ENCODE peak calls at places on chromosomes 16 and 17, in nine cellular contexts. R is MCF 10A; M is heart left ventricle; H is IMR-90; Q is NB4; K is activated CD8-positive, alpha-beta T cell treated with anti-CD3 and anti-CD28 coated beads for 36 hours; E is lower leg skin; X is progenitor cell of endocrine pancreas; S is tibial artery. I is an unnamed sample.

GRCh38 chr16:12300490-12300889 is 324.0 kb downstream of the SNX29 start:
- DNase-seq in R (no peak), M (no peak), H (no peak), Q (no peak), K (no peak), E (no peak), X (no peak), S (no peak), I (no peak)

GRCh38 chr17:81044764-81045589 is 10.0 kb downstream of the BAIAP2 start:
- DNase-seq in R (peak), M (peak), H (peak), Q (no peak), K (no peak), E (peak), X (no peak), S (peak), I (no peak)

GRCh38 chr17:43905985-43906852 is 1.1 kb downstream of the MPP2 start:
- DNase-seq in R (no peak), M (peak), H (peak), Q (peak), K (peak), E (no peak), X (peak), S (peak), I (no peak)

GRCh38 chr16:72969146-72969545 is 78.8 kb downstream of the ZFHX3 start:
- DNase-seq in R (no peak), M (no peak), H (no peak), Q (peak), K (no peak), E (no peak), X (no peak), S (no peak), I (no peak)

GRCh38 chr17:44220211-44221071 is 966 bp upstream of the UBTF start:
- DNase-seq in R (peak), M (peak), H (peak), Q (peak), K (peak), E (no peak), X (peak), S (peak), I (peak)

GRCh38 chr17:4708436-4708835 is 2.0 kb upstream of the ARRB2 start:
- DNase-seq in R (peak), M (no peak), H (no peak), Q (no peak), K (peak), E (no peak), X (no peak), S (no peak), I (peak)

GRCh38 chr16:74451951-74452758 is 30.9 kb upstream of the CLEC18B start:
- DNase-seq in R (no peak), M (no peak), H (no peak), Q (no peak), K (no peak), E (no peak), X (no peak), S (no peak), I (no peak)

GRCh38 chr17:35817196-35817595 is 7.9 kb downstream of the TAF15 start:
- DNase-seq in R (no peak), M (no peak), H (peak), Q (no peak), K (no peak), E (no peak), X (no peak), S (no peak), I (no peak)

GRCh38 chr17:78779848-78780247 is 2.2 kb downstream of the CYTH1 start:
- DNase-seq in R (no peak), M (no peak), H (no peak), Q (no peak), K (peak), E (no peak), X (no peak), S (peak), I (no peak)

GRCh38 chr16:63018581-63019223 is 982.5 kb upstream of the CDH8 start:
- DNase-seq in R (no peak), M (no peak), H (no peak), Q (no peak), K (no peak), E (no peak), X (no peak), S (no peak), I (no peak)

GRCh38 chr17:44061446-44061845 is 5.0 kb downstream of the LSM12 start:
- DNase-seq in R (no peak), M (no peak), H (no peak), Q (no peak), K (no peak), E (no peak), X (no peak), S (no peak), I (no peak)

GRCh38 chr16:89044394-89045180 is 49.1 kb upstream of the ACSF3 start:
- DNase-seq in R (no peak), M (peak), H (no peak), Q (no peak), K (no peak), E (no peak), X (no peak), S (no peak), I (no peak)

GRCh38 chr17:4658478-4659305 is 17.2 kb upstream of the ALOX15 start:
- DNase-seq in R (peak), M (no peak), H (peak), Q (peak), K (peak), E (no peak), X (no peak), S (no peak), I (no peak)

GRCh38 chr16:88442811-88443576 is 10.1 kb upstream of the ZFPM1 start:
- DNase-seq in R (peak), M (peak), H (peak), Q (peak), K (peak), E (no peak), X (peak), S (peak), I (peak)

GRCh38 chr16:21950782-21951521 is 2.2 kb upstream of the UQCRC2 start:
- DNase-seq in R (peak), M (no peak), H (peak), Q (peak), K (peak), E (no peak), X (no peak), S (no peak), I (peak)

GRCh38 chr16:60815033-60815432 is 1221.2 kb downstream of the CDH8 start:
- DNase-seq in R (no peak), M (no peak), H (no peak), Q (no peak), K (no peak), E (no peak), X (no peak), S (no peak), I (no peak)

GRCh38 chr17:29176500-29177351 is 3.5 kb downstream of the MYO18A start:
- DNase-seq in R (peak), M (peak), H (peak), Q (peak), K (peak), E (no peak), X (peak), S (no peak), I (peak)

GRCh38 chr17:17494499-17495447 is 1.4 kb downstream of the RASD1 start:
- DNase-seq in R (no peak), M (peak), H (peak), Q (no peak), K (peak), E (peak), X (peak), S (peak), I (peak)

GRCh38 chr17:68057531-68057952 is 22.0 kb downstream of the KPNA2 start:
- DNase-seq in R (peak), M (no peak), H (peak), Q (peak), K (peak), E (no peak), X (no peak), S (no peak), I (peak)

GRCh38 chr16:4303973-4304372 is 11.9 kb upstream of the GLIS2 start:
- DNase-seq in R (no peak), M (no peak), H (no peak), Q (no peak), K (no peak), E (no peak), X (no peak), S (no peak), I (no peak)

GRCh38 chr17:39551879-39552278 is 55.8 kb downstream of the NEUROD2 start:
- DNase-seq in R (no peak), M (no peak), H (peak), Q (peak), K (no peak), E (no peak), X (no peak), S (no peak), I (no peak)

GRCh38 chr17:79806863-79807720 is 10.2 kb upstream of the CBX8 start:
- DNase-seq in R (no peak), M (no peak), H (no peak), Q (no peak), K (no peak), E (no peak), X (no peak), S (no peak), I (no peak)

GRCh38 chr17:80414508-80414802 is 512 bp upstream of the ENDOV start:
- DNase-seq in R (peak), M (no peak), H (no peak), Q (peak), K (peak), E (no peak), X (no peak), S (no peak), I (peak)

GRCh38 chr16:720990-721764 is at the start of gene ANTKMT:
- DNase-seq in R (peak), M (peak), H (peak), Q (peak), K (peak), E (no peak), X (peak), S (peak), I (peak)
- TF ChIP-seq CTCF in R (no peak), M (peak), H (no peak), Q (no peak), K (no peak), E (no peak), X (peak), S (peak), I (no peak)

GRCh38 chr16:27377666-27378485 is 24.1 kb upstream of the IL21R start:
- DNase-seq in R (no peak), M (no peak), H (no peak), Q (no peak), K (peak), E (no peak), X (no peak), S (peak), I (no peak)
- TF ChIP-seq CTCF in R (no peak), M (no peak), H (no peak), Q (no peak), K (no peak), E (no peak), X (no peak), S (no peak), I (no peak)

GRCh38 chr17:6524520-6524919 is 31.8 kb downstream of the PITPNM3 start:
- DNase-seq in R (peak), M (no peak), H (peak), Q (no peak), K (no peak), E (no peak), X (no peak), S (no peak), I (no peak)

GRCh38 chr17:6523809-6524355 is 32.5 kb downstream of the PITPNM3 start:
- DNase-seq in R (no peak), M (no peak), H (no peak), Q (no peak), K (no peak), E (no peak), X (no peak), S (peak), I (no peak)

GRCh38 chr17:6525731-6526130 is 30.6 kb downstream of the PITPNM3 start:
- DNase-seq in R (no peak), M (no peak), H (no peak), Q (no peak), K (no peak), E (no peak), X (no peak), S (no peak), I (no peak)

GRCh38 chr17:6526362-6527152 is 29.8 kb downstream of the PITPNM3 start:
- DNase-seq in R (no peak), M (no peak), H (peak), Q (peak), K (no peak), E (no peak), X (no peak), S (peak), I (no peak)

DNA sequence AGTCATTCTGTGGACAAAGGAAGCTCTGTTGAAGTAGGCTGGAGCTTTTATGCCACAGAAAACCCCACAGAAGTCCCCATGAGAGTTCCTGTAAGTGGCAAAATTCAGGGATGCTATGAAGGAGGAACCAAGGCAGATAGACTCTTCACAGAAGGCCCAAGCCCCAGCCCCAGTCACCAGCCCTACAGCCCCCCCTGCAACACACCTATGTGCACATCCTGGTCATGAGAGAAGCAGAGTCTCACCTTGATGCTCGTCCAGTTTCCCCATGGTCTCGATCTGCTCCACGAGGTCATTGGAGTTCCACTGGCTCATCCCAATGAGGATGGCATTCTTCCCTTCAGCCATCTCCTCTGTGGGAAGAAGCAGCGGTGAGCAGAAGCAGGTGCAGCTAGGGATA is 31.2 kb downstream of the PITPNM3 start:
- DNase-seq in R (no peak), M (no peak), H (no peak), Q (no peak), K (no peak), E (no peak), X (no peak), S (peak), I (no peak)
- TF ChIP-seq CTCF in R (no peak), M (no peak), H (no peak), Q (no peak), K (no peak), E (no peak), X (no peak), S (no peak), I (no peak)

GRCh38 chr17:3546521-3546920 is 11.1 kb downstream of the TRPV3 start:
- DNase-seq in R (no peak), M (no peak), H (no peak), Q (no peak), K (no peak), E (no peak), X (no peak), S (no peak), I (no peak)
- TF ChIP-seq CTCF in R (no peak), M (no peak), H (no peak), Q (no peak), K (no peak), E (no peak), X (no peak), S (no peak), I (no peak)

GRCh38 chr17:7186241-7186640 is 7.1 kb upstream of the ASGR1 start:
- DNase-seq in R (no peak), M (no peak), H (no peak), Q (peak), K (peak), E (no peak), X (no peak), S (no peak), I (no peak)
- TF ChIP-seq CTCF in R (no peak), M (no peak), H (peak), Q (peak), K (no peak), E (no peak), X (peak), S (no peak), I (no peak)

DNA sequence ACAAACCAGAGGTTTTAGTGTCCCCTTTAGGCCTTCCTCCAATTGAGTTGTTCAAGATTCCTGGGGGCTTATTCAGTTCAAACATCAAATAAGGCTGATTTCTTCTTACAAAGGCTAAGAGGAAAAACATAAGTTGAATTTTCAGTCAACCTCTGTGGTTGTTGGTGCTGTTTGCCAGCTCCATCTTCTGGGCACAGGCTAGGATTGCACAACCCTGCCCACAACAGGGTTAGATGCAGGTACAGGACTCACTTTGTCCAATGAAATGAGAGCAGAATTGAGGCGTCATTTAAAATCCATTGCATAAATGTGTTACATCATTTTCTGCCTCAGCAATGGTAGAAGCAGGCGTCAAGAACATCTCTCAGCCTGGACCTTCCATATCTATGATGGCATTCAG is 173.3 kb downstream of the PMP22 start:
- DNase-seq in R (peak), M (no peak), H (no peak), Q (peak), K (no peak), E (no peak), X (no peak), S (no peak), I (no peak)
- TF ChIP-seq CTCF in R (peak), M (no peak), H (peak), Q (no peak), K (no peak), E (no peak), X (peak), S (no peak), I (no peak)

DNA sequence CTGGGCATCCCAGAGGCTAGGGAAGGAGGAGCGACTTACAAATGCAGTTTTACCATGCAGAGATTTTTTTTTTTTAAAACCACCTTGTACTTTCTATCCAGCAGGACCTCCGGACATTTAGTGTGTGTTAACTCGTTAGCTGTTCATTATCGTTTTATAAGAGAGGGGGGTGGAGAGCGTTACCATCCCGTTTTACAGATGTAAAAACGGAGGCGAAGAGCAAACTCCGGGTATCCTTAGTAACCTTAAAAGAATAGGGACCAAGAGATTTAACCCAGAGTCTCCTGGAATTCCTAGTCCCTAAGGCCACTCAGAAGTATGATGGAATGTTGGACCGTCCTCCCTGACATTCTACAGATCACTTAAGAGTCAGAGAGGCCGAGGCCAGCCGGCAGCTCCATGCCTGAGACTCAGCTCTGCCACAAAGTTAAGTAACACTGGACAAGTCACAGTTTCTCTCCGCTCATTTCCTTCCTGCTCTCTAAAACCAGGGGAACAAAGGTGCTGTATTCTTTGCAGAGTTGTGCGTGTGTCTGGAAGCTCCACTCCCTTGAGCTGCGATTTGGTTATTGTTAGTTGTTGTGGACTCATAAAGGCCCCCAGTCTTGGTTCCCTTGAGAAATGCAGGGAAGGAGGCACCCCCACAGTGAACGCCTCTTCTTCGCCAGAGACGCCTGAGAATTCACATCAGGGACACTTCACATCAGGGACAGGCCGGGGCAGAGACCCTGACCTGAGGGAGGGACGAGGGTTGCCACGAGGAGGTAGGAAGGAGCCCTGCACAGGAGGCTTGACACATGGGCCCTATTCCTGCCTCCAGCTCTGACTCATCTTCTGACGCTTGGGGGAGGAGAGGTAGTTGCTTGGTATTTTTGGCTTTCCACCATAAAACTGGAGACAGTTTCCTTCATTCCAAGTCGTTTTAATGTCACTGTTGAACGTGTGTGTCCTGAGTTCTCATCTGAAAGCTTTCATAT is 1.2 kb downstream of the DUSP14 start:
- DNase-seq in R (peak), M (peak), H (peak), Q (peak), K (peak), E (peak), X (no peak), S (peak), I (peak)
- TF ChIP-seq CTCF in R (no peak), M (no peak), H (peak), Q (no peak), K (no peak), E (no peak), X (no peak), S (no peak), I (no peak)

I was measured in Caco-2.